ENCODE peak calls at places on chromosomes 7 and 10, in nine cellular contexts. Y, E, W, C, R, O, K, D and P are unnamed samples.
A peak's percentile ranks its signal among the peaks of the same experiment; 100 is the strongest.

GRCh38 chr10:47222461-47222860 is 77.5 kb upstream of the GDF10 start:
- DNase-seq in E (no peak), O (no peak), K (no peak), D (no peak), C (no peak), R (no peak), W (no peak), Y (no peak), P (no peak)

GRCh38 chr10:77351386-77351785 is 286.2 kb downstream of the KCNMA1 start:
- DNase-seq in C (no peak), D (no peak), K (no peak), R (no peak), Y (peak; percentile 82), O (peak; percentile 41), W (no peak), E (no peak), P (no peak)

GRCh38 chr7:7662527-7662926 is 22.0 kb downstream of the UMAD1 start:
- DNase-seq in R (no peak), Y (peak; percentile 52), E (no peak), O (no peak), K (peak; percentile 54), W (peak; percentile 58), D (no peak), C (no peak), P (no peak)

GRCh38 chr7:23261843-23262452 is 15.4 kb downstream of the GPNMB start:
- DNase-seq in C (peak; percentile 29), W (peak; percentile 77), K (peak; percentile 72), E (peak; percentile 58), O (peak; percentile 32), R (peak; percentile 82), Y (peak; percentile 72), D (peak; percentile 69), P (peak; percentile 45)

GRCh38 chr7:77386165-77386824 is 29.9 kb downstream of the GSAP start:
- DNase-seq in O (peak; percentile 34), D (no peak), Y (no peak), C (no peak), E (no peak), W (no peak), K (no peak), R (no peak), P (no peak)

GRCh38 chr7:34096135-34096775 is 190.9 kb downstream of the BMPER start:
- DNase-seq in E (no peak), O (peak; percentile 92), C (peak; percentile 65), Y (peak; percentile 98), K (no peak), W (no peak), R (no peak), D (no peak), P (peak; percentile 44)

GRCh38 chr7:133081119-133081604 is 728 bp downstream of the CHCHD3 start:
- DNase-seq in K (peak; percentile 80), R (peak; percentile 66), C (peak; percentile 26), W (peak; percentile 49), D (no peak), E (no peak), Y (no peak), O (no peak), P (peak; percentile 30)

GRCh38 chr7:39589323-39590111 is 23.3 kb downstream of the YAE1 start:
- DNase-seq in Y (peak; percentile 64), R (peak; percentile 56), K (peak; percentile 98), C (peak; percentile 95), O (peak; percentile 96), W (peak; percentile 44), D (peak; percentile 99), E (peak; percentile 79), P (no peak)

GRCh38 chr7:146067880-146068279 is 48.7 kb upstream of the CNTNAP2 start:
- DNase-seq in Y (no peak), W (no peak), R (no peak), K (no peak), C (no peak), O (no peak), E (no peak), D (no peak), P (no peak)

GRCh38 chr7:17599733-17600685 is 301.6 kb downstream of the AHR start:
- DNase-seq in W (no peak), E (no peak), K (no peak), C (peak; percentile 93), R (no peak), D (peak; percentile 80), O (peak; percentile 99), Y (peak; percentile 90), P (no peak)

GRCh38 chr10:66827353-66827752 is 98.5 kb upstream of the LRRTM3 start:
- DNase-seq in D (no peak), K (no peak), R (no peak), W (no peak), O (peak; percentile 79), Y (peak; percentile 76), E (peak; percentile 33), C (peak; percentile 83), P (no peak)

GRCh38 chr10:378930-379704 is 243.9 kb downstream of the ZMYND11 start:
- DNase-seq in O (no peak), Y (no peak), E (no peak), R (no peak), D (no peak), C (no peak), W (no peak), K (no peak), P (no peak)

GRCh38 chr7:12458520-12459131 is 55.0 kb upstream of the VWDE start:
- DNase-seq in W (peak; percentile 49), E (peak; percentile 23), K (peak; percentile 45), O (peak; percentile 4), R (peak; percentile 43), D (peak; percentile 52), Y (peak; percentile 59), C (peak; percentile 19), P (no peak)

GRCh38 chr7:69598487-69599148 is 343 bp downstream of the AUTS2 start:
- DNase-seq in O (peak; percentile 22), C (peak; percentile 4), K (peak; percentile 70), Y (peak; percentile 24), D (no peak), R (peak; percentile 13), E (no peak), W (peak; percentile 54), P (peak; percentile 19)

GRCh38 chr10:13658864-13659685 is 72.3 kb downstream of the PRPF18 start:
- DNase-seq in O (no peak), C (no peak), K (peak; percentile 16), R (no peak), E (no peak), Y (no peak), D (peak; percentile 30), W (no peak), P (peak; percentile 23)
- H3K9ac ChIP-seq in O (peak overlapping the region; percentile 25), C (no peak overlapping the region), K (no peak overlapping the region), R (peak overlapping the region; percentile 48), E (no peak overlapping the region), Y (peak overlapping the region; percentile 55), D (no peak overlapping the region), W (no peak overlapping the region), P (no peak overlapping the region)

DNA sequence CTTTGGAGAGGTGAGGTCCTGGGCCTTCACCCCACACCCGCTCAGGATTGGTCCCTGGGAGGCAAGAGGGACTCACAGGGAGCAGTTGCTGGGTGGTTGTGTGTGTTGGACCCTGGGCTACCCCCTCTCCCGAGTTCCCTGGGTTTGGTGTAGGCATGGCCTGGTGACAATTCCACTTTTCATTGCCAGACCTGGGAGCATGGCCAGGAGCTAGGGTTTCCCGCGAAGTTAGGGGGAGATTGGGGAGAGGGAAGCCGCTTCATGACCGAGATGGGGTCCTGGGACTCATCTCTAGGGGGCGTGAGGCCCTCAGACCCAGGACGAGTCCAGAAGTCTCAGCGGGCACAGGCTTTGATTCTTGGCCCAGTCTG is 579 bp downstream of the PALD1 start:
- DNase-seq in W (peak; percentile 41), K (no peak), E (no peak), D (no peak), Y (no peak), O (no peak), R (no peak), C (no peak), P (no peak)
- H3K4me3 ChIP-seq in W (peak overlapping the region; percentile 91), K (peak overlapping the region; percentile 86), E (peak overlapping the region; percentile 80), D (peak overlapping the region; percentile 36), Y (peak overlapping the region; percentile 51), O (peak overlapping the region; percentile 56), R (peak overlapping the region; percentile 31), C (no peak overlapping the region), P (peak overlapping the region; percentile 46)

DNA sequence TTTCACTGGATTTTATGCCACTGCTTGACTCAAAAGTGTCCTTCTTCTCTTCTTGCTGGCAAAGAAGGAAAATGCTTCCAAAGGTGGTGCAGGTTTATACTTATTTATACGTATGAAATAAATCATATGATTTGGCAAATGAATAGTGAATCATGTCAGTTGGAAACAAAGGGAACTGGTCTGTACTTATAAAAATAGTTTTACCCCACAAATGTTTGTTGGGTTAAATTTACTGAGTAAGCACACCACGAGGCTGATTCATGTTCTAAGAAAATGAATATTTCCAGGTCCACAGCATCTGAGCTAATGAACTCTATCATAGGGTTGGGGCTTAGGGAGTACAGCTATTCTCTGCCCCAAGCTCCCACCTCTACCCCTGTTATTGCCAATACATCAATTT is 232.2 kb downstream of the TRIL start:
- DNase-seq in R (no peak), C (peak; percentile 69), K (no peak), W (no peak), O (peak; percentile 48), D (no peak), Y (no peak), E (no peak), P (no peak)
- H3K27ac ChIP-seq in R (no peak overlapping the region), C (no peak overlapping the region), K (no peak overlapping the region), W (no peak overlapping the region), O (no peak overlapping the region), D (no peak overlapping the region), Y (no peak overlapping the region), E (no peak overlapping the region), P (no peak overlapping the region)

GRCh38 chr10:132394936-132395703 is 1.9 kb upstream of the PWWP2B start:
- DNase-seq in C (no peak), K (no peak), E (no peak), D (no peak), W (no peak), O (no peak), Y (no peak), R (no peak), P (no peak)

GRCh38 chr10:132395704-132396494 is 1.1 kb upstream of the PWWP2B start:
- DNase-seq in C (no peak), R (peak; percentile 46), K (peak; percentile 80), Y (peak; percentile 40), D (peak; percentile 22), E (no peak), W (peak; percentile 81), O (no peak), P (peak; percentile 83)

GRCh38 chr10:132397671-132398565 is 918 bp downstream of the PWWP2B start:
- DNase-seq in E (no peak), W (peak; percentile 58), K (no peak), R (peak; percentile 35), D (peak; percentile 37), C (peak; percentile 70), O (peak; percentile 32), Y (peak; percentile 60), P (peak; percentile 67)

GRCh38 chr10:132397036-132397541 is at the start of gene PWWP2B:
- DNase-seq in W (peak; percentile 70), O (no peak), R (peak; percentile 71), C (no peak), Y (peak; percentile 28), D (no peak), E (no peak), K (no peak), P (no peak)

DNA sequence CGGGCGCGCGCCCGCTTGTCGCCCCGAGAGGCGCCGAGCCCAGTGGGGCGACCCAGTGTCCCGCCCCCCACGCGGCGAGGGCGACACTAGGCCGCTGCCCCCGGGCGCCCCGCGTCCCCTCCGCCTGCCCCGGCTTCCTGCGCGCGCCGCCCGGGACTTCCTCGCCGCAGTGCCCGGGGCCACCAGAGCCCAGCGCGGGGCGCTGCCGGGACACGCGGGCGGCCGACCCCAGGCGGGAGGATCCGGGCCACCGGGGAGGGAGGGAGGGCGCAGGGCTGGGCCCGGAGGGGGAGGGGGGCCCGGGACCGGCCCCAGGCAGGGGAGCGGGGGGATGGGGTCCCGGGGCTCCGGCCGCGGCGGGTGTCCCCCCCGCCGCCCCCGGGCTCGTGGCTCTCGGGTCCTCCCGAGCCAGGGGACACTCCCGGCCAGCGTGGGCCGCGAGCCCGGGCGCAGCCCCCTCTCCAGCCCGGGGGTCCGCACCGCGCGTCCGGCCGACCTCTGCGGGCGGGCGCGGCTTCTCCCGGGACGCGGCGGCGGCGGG is 435 bp upstream of the PWWP2B start:
- DNase-seq in C (no peak), Y (peak; percentile 37), R (peak; percentile 88), W (peak; percentile 86), E (no peak), D (no peak), O (no peak), K (peak; percentile 66), P (no peak)
- H3K9ac ChIP-seq in C (peak overlapping the region; percentile 9), Y (peak overlapping the region; percentile 66), R (peak overlapping the region; percentile 83), W (no peak overlapping the region), E (peak overlapping the region; percentile 60), D (peak overlapping the region; percentile 20), O (peak overlapping the region; percentile 76), K (peak overlapping the region; percentile 68), P (peak overlapping the region; percentile 97)